ENCODE peak calls at places on chromosomes 5 and 9, in seven cellular contexts. One of them, this sample, is unnamed. For H3K27me3, the result is how much of the 10 kb centered on the place peaks cover.

GRCh38 chr5:111135946-111136345 is 43.8 kb downstream of the WDR36 start:
- DNase-seq in dorsolateral prefrontal cortex: peak
- DNase-seq in PC-3: peak
- DNase-seq in heart right ventricle: no peak
- DNase-seq in iPS DF 6.9: no peak
- DNase-seq in GM23248: peak
- DNase-seq in MM.1S: no peak
- DNase-seq in this sample: no peak

GRCh38 chr5:134590992-134591659 is 41.5 kb downstream of the SAR1B start:
- DNase-seq in dorsolateral prefrontal cortex: no peak
- DNase-seq in PC-3: peak
- DNase-seq in heart right ventricle: no peak
- DNase-seq in iPS DF 6.9: no peak
- DNase-seq in GM23248: no peak
- DNase-seq in MM.1S: no peak
- DNase-seq in this sample: no peak

GRCh38 chr5:55055183-55055582 is 31.1 kb downstream of the GZMK start:
- DNase-seq in dorsolateral prefrontal cortex: no peak
- DNase-seq in PC-3: no peak
- DNase-seq in heart right ventricle: no peak
- DNase-seq in iPS DF 6.9: no peak
- DNase-seq in GM23248: no peak
- DNase-seq in MM.1S: no peak
- DNase-seq in this sample: no peak

GRCh38 chr9:134010774-134011173 is 14.5 kb upstream of the BRD3OS start:
- DNase-seq in dorsolateral prefrontal cortex: no peak
- DNase-seq in PC-3: no peak
- DNase-seq in heart right ventricle: no peak
- DNase-seq in iPS DF 6.9: no peak
- DNase-seq in GM23248: no peak
- DNase-seq in MM.1S: no peak
- DNase-seq in this sample: peak

GRCh38 chr9:113476511-113476916 is 13.0 kb downstream of the RGS3 start:
- DNase-seq in dorsolateral prefrontal cortex: no peak
- DNase-seq in PC-3: no peak
- DNase-seq in heart right ventricle: no peak
- DNase-seq in iPS DF 6.9: no peak
- DNase-seq in GM23248: no peak
- DNase-seq in MM.1S: no peak
- DNase-seq in this sample: no peak

GRCh38 chr5:151799407-151799806 is 27.7 kb downstream of the G3BP1 start:
- DNase-seq in dorsolateral prefrontal cortex: no peak
- DNase-seq in PC-3: peak
- DNase-seq in heart right ventricle: no peak
- DNase-seq in iPS DF 6.9: no peak
- DNase-seq in GM23248: peak
- DNase-seq in MM.1S: no peak
- DNase-seq in this sample: no peak

GRCh38 chr5:33153373-33153772 is 287.4 kb upstream of the TARS1 start:
- DNase-seq in dorsolateral prefrontal cortex: no peak
- DNase-seq in PC-3: no peak
- DNase-seq in heart right ventricle: no peak
- DNase-seq in iPS DF 6.9: no peak
- DNase-seq in GM23248: no peak
- DNase-seq in MM.1S: no peak
- DNase-seq in this sample: no peak

GRCh38 chr9:127862075-127863011 is 7.9 kb upstream of the ENG start:
- DNase-seq in dorsolateral prefrontal cortex: no peak
- DNase-seq in PC-3: no peak
- DNase-seq in heart right ventricle: peak
- DNase-seq in iPS DF 6.9: no peak
- DNase-seq in GM23248: no peak
- DNase-seq in MM.1S: no peak
- DNase-seq in this sample: peak

GRCh38 chr9:121303456-121304451 is 35.8 kb downstream of the GSN start:
- DNase-seq in dorsolateral prefrontal cortex: no peak
- DNase-seq in PC-3: no peak
- DNase-seq in heart right ventricle: no peak
- DNase-seq in iPS DF 6.9: no peak
- DNase-seq in GM23248: peak
- DNase-seq in MM.1S: no peak
- DNase-seq in this sample: no peak

GRCh38 chr5:133113331-133114061 is 61.7 kb downstream of the HSPA4 start:
- DNase-seq in dorsolateral prefrontal cortex: peak
- DNase-seq in PC-3: no peak
- DNase-seq in heart right ventricle: no peak
- DNase-seq in iPS DF 6.9: no peak
- DNase-seq in GM23248: peak
- DNase-seq in MM.1S: no peak
- DNase-seq in this sample: no peak

GRCh38 chr9:87338075-87338989 is 159.3 kb upstream of the DAPK1 start:
- DNase-seq in dorsolateral prefrontal cortex: no peak
- DNase-seq in PC-3: no peak
- DNase-seq in heart right ventricle: no peak
- DNase-seq in iPS DF 6.9: no peak
- DNase-seq in GM23248: no peak
- DNase-seq in MM.1S: no peak
- DNase-seq in this sample: no peak

DNA sequence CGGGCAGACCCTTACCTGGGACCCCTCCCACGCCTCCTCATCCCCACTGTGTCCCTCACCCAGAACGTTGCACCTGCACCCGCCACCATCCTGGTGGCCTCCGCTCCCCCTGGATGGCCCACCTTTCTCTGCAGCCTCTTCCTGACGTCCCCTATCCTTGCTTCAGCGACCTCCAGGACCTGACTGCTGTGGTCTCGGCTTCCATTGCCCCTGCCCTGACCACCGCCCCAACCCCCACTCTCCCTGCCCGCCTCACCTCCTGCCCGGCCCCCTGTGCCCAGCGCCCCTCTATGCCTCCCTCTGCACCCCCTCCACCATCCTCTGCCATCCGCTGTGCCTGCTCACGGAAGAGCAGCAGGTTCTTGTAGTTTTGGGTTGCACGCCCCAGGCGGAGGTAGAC is 2.2 kb downstream of the LCN10 start:
- DNase-seq in dorsolateral prefrontal cortex: no peak
- DNase-seq in PC-3: no peak
- DNase-seq in heart right ventricle: peak
- DNase-seq in iPS DF 6.9: no peak
- DNase-seq in GM23248: no peak
- DNase-seq in MM.1S: no peak
- DNase-seq in this sample: no peak
- H3K27me3 ChIP-seq in dorsolateral prefrontal cortex: under half
- H3K27me3 ChIP-seq in PC-3: under half
- H3K27me3 ChIP-seq in heart right ventricle: under half
- H3K27me3 ChIP-seq in iPS DF 6.9: under half
- H3K27me3 ChIP-seq in GM23248: under half
- H3K27me3 ChIP-seq in MM.1S: half or more
- H3K27me3 ChIP-seq in this sample: under half

DNA sequence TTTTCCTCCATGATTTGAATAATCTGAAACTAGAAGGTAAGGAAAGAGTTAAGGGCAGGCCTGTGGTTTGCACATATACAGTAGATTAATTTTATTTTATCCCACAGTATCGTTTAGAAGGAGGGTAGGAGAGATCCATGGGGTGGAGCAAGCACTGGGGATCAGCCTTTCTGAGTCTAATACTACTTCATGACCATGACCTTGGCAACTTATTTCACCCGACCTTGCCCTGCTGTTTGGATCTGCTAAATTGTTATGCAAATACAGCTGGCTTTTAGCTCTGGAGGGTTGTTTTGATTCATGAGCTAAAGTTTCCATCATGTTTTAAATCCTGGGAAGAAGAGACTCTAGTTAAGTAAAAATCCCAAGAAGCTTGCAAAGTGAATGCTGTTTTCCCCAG is 864 bp upstream of the GRIN3A start:
- DNase-seq in dorsolateral prefrontal cortex: no peak
- DNase-seq in PC-3: no peak
- DNase-seq in heart right ventricle: no peak
- DNase-seq in iPS DF 6.9: no peak
- DNase-seq in GM23248: no peak
- DNase-seq in MM.1S: no peak
- DNase-seq in this sample: no peak
- H3K27me3 ChIP-seq in dorsolateral prefrontal cortex: under half
- H3K27me3 ChIP-seq in PC-3: under half
- H3K27me3 ChIP-seq in heart right ventricle: half or more
- H3K27me3 ChIP-seq in iPS DF 6.9: under half
- H3K27me3 ChIP-seq in GM23248: under half
- H3K27me3 ChIP-seq in MM.1S: under half
- H3K27me3 ChIP-seq in this sample: under half

GRCh38 chr5:123036391-123037103 is at the start of gene PPIC:
- DNase-seq in dorsolateral prefrontal cortex: peak
- DNase-seq in PC-3: peak
- DNase-seq in heart right ventricle: peak
- DNase-seq in iPS DF 6.9: no peak
- DNase-seq in GM23248: peak
- DNase-seq in MM.1S: peak
- DNase-seq in this sample: peak
- H3K27me3 ChIP-seq in dorsolateral prefrontal cortex: under half
- H3K27me3 ChIP-seq in PC-3: under half
- H3K27me3 ChIP-seq in heart right ventricle: under half
- H3K27me3 ChIP-seq in iPS DF 6.9: under half
- H3K27me3 ChIP-seq in GM23248: under half
- H3K27me3 ChIP-seq in MM.1S: under half
- H3K27me3 ChIP-seq in this sample: under half

DNA sequence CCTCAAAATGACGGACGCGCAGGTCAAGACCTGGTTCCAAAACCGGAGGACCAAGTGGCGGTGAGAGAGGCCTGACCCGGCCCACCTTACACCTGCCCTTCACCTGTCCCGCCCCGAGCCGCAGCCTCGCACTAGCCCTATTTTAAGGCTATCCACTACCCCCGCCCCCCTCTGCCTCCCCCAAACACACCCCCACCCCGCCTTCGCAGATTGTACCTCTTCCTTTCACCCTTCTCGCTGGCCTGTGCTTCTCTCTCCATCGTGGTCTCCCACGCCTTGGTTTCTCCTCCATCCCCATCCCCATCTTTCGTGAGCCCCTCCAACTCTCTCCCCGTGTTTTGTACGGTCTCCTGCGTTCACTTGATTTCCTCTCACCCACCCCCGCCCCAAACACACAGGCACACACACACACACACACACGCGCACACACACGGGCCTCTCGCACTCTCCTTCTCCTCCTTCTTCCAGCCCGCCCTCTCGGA is 1.3 kb downstream of the TLX3 start:
- DNase-seq in dorsolateral prefrontal cortex: no peak
- DNase-seq in PC-3: no peak
- DNase-seq in heart right ventricle: no peak
- DNase-seq in iPS DF 6.9: no peak
- DNase-seq in GM23248: no peak
- DNase-seq in MM.1S: no peak
- DNase-seq in this sample: no peak
- H3K27me3 ChIP-seq in dorsolateral prefrontal cortex: half or more
- H3K27me3 ChIP-seq in PC-3: under half
- H3K27me3 ChIP-seq in heart right ventricle: half or more
- H3K27me3 ChIP-seq in iPS DF 6.9: half or more
- H3K27me3 ChIP-seq in GM23248: half or more
- H3K27me3 ChIP-seq in MM.1S: under half
- H3K27me3 ChIP-seq in this sample: half or more

GRCh38 chr5:172897691-172898512 is 61.3 kb upstream of the RPL26L1 start:
- DNase-seq in dorsolateral prefrontal cortex: no peak
- DNase-seq in PC-3: peak
- DNase-seq in heart right ventricle: no peak
- DNase-seq in iPS DF 6.9: no peak
- DNase-seq in GM23248: peak
- DNase-seq in MM.1S: no peak
- DNase-seq in this sample: peak
- H3K27me3 ChIP-seq in dorsolateral prefrontal cortex: under half
- H3K27me3 ChIP-seq in PC-3: under half
- H3K27me3 ChIP-seq in heart right ventricle: under half
- H3K27me3 ChIP-seq in iPS DF 6.9: under half
- H3K27me3 ChIP-seq in GM23248: under half
- H3K27me3 ChIP-seq in MM.1S: under half
- H3K27me3 ChIP-seq in this sample: under half

GRCh38 chr5:136031713-136032112 is 2.9 kb downstream of the TGFBI start:
- DNase-seq in dorsolateral prefrontal cortex: peak
- DNase-seq in PC-3: no peak
- DNase-seq in heart right ventricle: no peak
- DNase-seq in iPS DF 6.9: no peak
- DNase-seq in GM23248: peak
- DNase-seq in MM.1S: no peak
- DNase-seq in this sample: no peak

GRCh38 chr5:136030252-136030651 is 1.5 kb downstream of the TGFBI start:
- DNase-seq in dorsolateral prefrontal cortex: no peak
- DNase-seq in PC-3: no peak
- DNase-seq in heart right ventricle: no peak
- DNase-seq in iPS DF 6.9: no peak
- DNase-seq in GM23248: no peak
- DNase-seq in MM.1S: no peak
- DNase-seq in this sample: no peak

GRCh38 chr5:136028782-136029742 is at the start of gene TGFBI:
- DNase-seq in dorsolateral prefrontal cortex: no peak
- DNase-seq in PC-3: peak
- DNase-seq in heart right ventricle: peak
- DNase-seq in iPS DF 6.9: peak
- DNase-seq in GM23248: peak
- DNase-seq in MM.1S: no peak
- DNase-seq in this sample: peak

GRCh38 chr5:136032564-136032963 is 3.8 kb downstream of the TGFBI start:
- DNase-seq in dorsolateral prefrontal cortex: no peak
- DNase-seq in PC-3: peak
- DNase-seq in heart right ventricle: no peak
- DNase-seq in iPS DF 6.9: no peak
- DNase-seq in GM23248: peak
- DNase-seq in MM.1S: no peak
- DNase-seq in this sample: no peak

GRCh38 chr5:136030956-136031611 is 2.3 kb downstream of the TGFBI start:
- DNase-seq in dorsolateral prefrontal cortex: no peak
- DNase-seq in PC-3: no peak
- DNase-seq in heart right ventricle: no peak
- DNase-seq in iPS DF 6.9: no peak
- DNase-seq in GM23248: no peak
- DNase-seq in MM.1S: no peak
- DNase-seq in this sample: no peak
- H3K27me3 ChIP-seq in dorsolateral prefrontal cortex: under half
- H3K27me3 ChIP-seq in PC-3: under half
- H3K27me3 ChIP-seq in heart right ventricle: under half
- H3K27me3 ChIP-seq in iPS DF 6.9: under half
- H3K27me3 ChIP-seq in GM23248: under half
- H3K27me3 ChIP-seq in MM.1S: under half
- H3K27me3 ChIP-seq in this sample: under half

GRCh38 chr5:1304059-1304458 is 9.2 kb upstream of the TERT start:
- DNase-seq in dorsolateral prefrontal cortex: no peak
- DNase-seq in PC-3: no peak
- DNase-seq in heart right ventricle: no peak
- DNase-seq in iPS DF 6.9: no peak
- DNase-seq in GM23248: no peak
- DNase-seq in MM.1S: no peak
- DNase-seq in this sample: no peak
- H3K27me3 ChIP-seq in dorsolateral prefrontal cortex: under half
- H3K27me3 ChIP-seq in PC-3: under half
- H3K27me3 ChIP-seq in heart right ventricle: under half
- H3K27me3 ChIP-seq in iPS DF 6.9: under half
- H3K27me3 ChIP-seq in GM23248: under half
- H3K27me3 ChIP-seq in MM.1S: under half
- H3K27me3 ChIP-seq in this sample: under half

GRCh38 chr9:130660326-130660682 is 4.1 kb upstream of the PRDM12 start:
- DNase-seq in dorsolateral prefrontal cortex: no peak
- DNase-seq in PC-3: no peak
- DNase-seq in heart right ventricle: no peak
- DNase-seq in iPS DF 6.9: no peak
- DNase-seq in GM23248: no peak
- DNase-seq in MM.1S: no peak
- DNase-seq in this sample: no peak
- H3K27me3 ChIP-seq in dorsolateral prefrontal cortex: half or more
- H3K27me3 ChIP-seq in PC-3: under half
- H3K27me3 ChIP-seq in heart right ventricle: half or more
- H3K27me3 ChIP-seq in iPS DF 6.9: half or more
- H3K27me3 ChIP-seq in GM23248: half or more
- H3K27me3 ChIP-seq in MM.1S: half or more
- H3K27me3 ChIP-seq in this sample: half or more

GRCh38 chr9:68804911-68805889 is 100.2 kb downstream of the PIP5K1B start:
- DNase-seq in dorsolateral prefrontal cortex: no peak
- DNase-seq in PC-3: no peak
- DNase-seq in heart right ventricle: no peak
- DNase-seq in iPS DF 6.9: no peak
- DNase-seq in GM23248: no peak
- DNase-seq in MM.1S: no peak
- DNase-seq in this sample: no peak
- H3K27me3 ChIP-seq in dorsolateral prefrontal cortex: under half
- H3K27me3 ChIP-seq in PC-3: half or more
- H3K27me3 ChIP-seq in heart right ventricle: under half
- H3K27me3 ChIP-seq in iPS DF 6.9: under half
- H3K27me3 ChIP-seq in GM23248: under half
- H3K27me3 ChIP-seq in MM.1S: under half
- H3K27me3 ChIP-seq in this sample: under half

This sample was measured in endothelial cell of umbilical vein.